ENCODE peak calls at places on chromosomes 3 and 15, in four cellular contexts. One of them, this sample, is unnamed.

GRCh38 chr3:132071043-132071442 is 36.2 kb upstream of the CPNE4 start:
- DNase-seq in DND-41: no peak
- DNase-seq in astrocyte: no peak
- DNase-seq in fibroblast of lung: no peak
- DNase-seq in this sample: no peak

GRCh38 chr3:72821170-72821781 is 27.0 kb downstream of the SHQ1 start:
- DNase-seq in DND-41: no peak
- DNase-seq in astrocyte: peak; percentile 51
- DNase-seq in fibroblast of lung: peak; percentile 54
- DNase-seq in this sample: peak; percentile 53

GRCh38 chr15:66851226-66852063 is 149.4 kb downstream of the SMAD6 start:
- DNase-seq in DND-41: peak; percentile 82
- DNase-seq in astrocyte: no peak
- DNase-seq in fibroblast of lung: peak; percentile 65
- DNase-seq in this sample: peak; percentile 95

GRCh38 chr3:181948286-181948685 is 236.6 kb downstream of the SOX2 start:
- DNase-seq in DND-41: no peak
- DNase-seq in astrocyte: no peak
- DNase-seq in fibroblast of lung: no peak
- DNase-seq in this sample: peak; percentile 28

GRCh38 chr3:153038779-153039178 is 123.2 kb upstream of the RAP2B start:
- DNase-seq in DND-41: no peak
- DNase-seq in astrocyte: peak; percentile 16
- DNase-seq in fibroblast of lung: peak; percentile 34
- DNase-seq in this sample: peak; percentile 11

GRCh38 chr3:178658694-178659315 is 122.6 kb downstream of the KCNMB2 start:
- DNase-seq in DND-41: no peak
- DNase-seq in astrocyte: no peak
- DNase-seq in fibroblast of lung: no peak
- DNase-seq in this sample: no peak

GRCh38 chr15:75043509-75044257 is 20.3 kb downstream of the PPCDC start:
- DNase-seq in DND-41: no peak
- DNase-seq in astrocyte: peak; percentile 99
- DNase-seq in fibroblast of lung: peak; percentile 99
- DNase-seq in this sample: peak; percentile 92

GRCh38 chr3:101270158-101270557 is 50.2 kb downstream of the IMPG2 start:
- DNase-seq in DND-41: no peak
- DNase-seq in astrocyte: no peak
- DNase-seq in fibroblast of lung: no peak
- DNase-seq in this sample: no peak

GRCh38 chr3:86913160-86913559 is 77.8 kb downstream of the VGLL3 start:
- DNase-seq in DND-41: no peak
- DNase-seq in astrocyte: no peak
- DNase-seq in fibroblast of lung: no peak
- DNase-seq in this sample: no peak

GRCh38 chr15:39014682-39015081 is 450.1 kb upstream of the RASGRP1 start:
- DNase-seq in DND-41: no peak
- DNase-seq in astrocyte: no peak
- DNase-seq in fibroblast of lung: no peak
- DNase-seq in this sample: peak; percentile 15

GRCh38 chr15:92020765-92021164 is 167.3 kb downstream of the SLCO3A1 start:
- DNase-seq in DND-41: no peak
- DNase-seq in astrocyte: peak; percentile 89
- DNase-seq in fibroblast of lung: peak; percentile 88
- DNase-seq in this sample: no peak

GRCh38 chr15:39287322-39288195 is 293.3 kb upstream of the THBS1 start:
- DNase-seq in DND-41: no peak
- DNase-seq in astrocyte: peak; percentile 60
- DNase-seq in fibroblast of lung: peak; percentile 74
- DNase-seq in this sample: no peak

GRCh38 chr3:37652851-37653250 is 208.8 kb upstream of the CTDSPL start:
- DNase-seq in DND-41: no peak
- DNase-seq in astrocyte: no peak
- DNase-seq in fibroblast of lung: no peak
- DNase-seq in this sample: no peak

GRCh38 chr3:169218314-169218983 is 445.1 kb downstream of the MECOM start:
- DNase-seq in DND-41: no peak
- DNase-seq in astrocyte: peak; percentile 63
- DNase-seq in fibroblast of lung: peak; percentile 72
- DNase-seq in this sample: peak; percentile 67
- TF ChIP-seq CTCF in DND-41: peak; percentile 34
- TF ChIP-seq CTCF in astrocyte: peak; percentile 82
- TF ChIP-seq CTCF in fibroblast of lung: peak; percentile 85
- TF ChIP-seq CTCF in this sample: peak; percentile 66

GRCh38 chr3:138945646-138946553 is 1.0 kb downstream of the FOXL2 start:
- DNase-seq in DND-41: no peak
- DNase-seq in astrocyte: no peak
- DNase-seq in fibroblast of lung: peak; percentile 23
- DNase-seq in this sample: peak; percentile 30
- TF ChIP-seq EZH2 in DND-41: no peak
- TF ChIP-seq EZH2 in astrocyte: peak; percentile 99
- TF ChIP-seq EZH2 in fibroblast of lung: peak; percentile 100
- TF ChIP-seq EZH2 in this sample: no peak

DNA sequence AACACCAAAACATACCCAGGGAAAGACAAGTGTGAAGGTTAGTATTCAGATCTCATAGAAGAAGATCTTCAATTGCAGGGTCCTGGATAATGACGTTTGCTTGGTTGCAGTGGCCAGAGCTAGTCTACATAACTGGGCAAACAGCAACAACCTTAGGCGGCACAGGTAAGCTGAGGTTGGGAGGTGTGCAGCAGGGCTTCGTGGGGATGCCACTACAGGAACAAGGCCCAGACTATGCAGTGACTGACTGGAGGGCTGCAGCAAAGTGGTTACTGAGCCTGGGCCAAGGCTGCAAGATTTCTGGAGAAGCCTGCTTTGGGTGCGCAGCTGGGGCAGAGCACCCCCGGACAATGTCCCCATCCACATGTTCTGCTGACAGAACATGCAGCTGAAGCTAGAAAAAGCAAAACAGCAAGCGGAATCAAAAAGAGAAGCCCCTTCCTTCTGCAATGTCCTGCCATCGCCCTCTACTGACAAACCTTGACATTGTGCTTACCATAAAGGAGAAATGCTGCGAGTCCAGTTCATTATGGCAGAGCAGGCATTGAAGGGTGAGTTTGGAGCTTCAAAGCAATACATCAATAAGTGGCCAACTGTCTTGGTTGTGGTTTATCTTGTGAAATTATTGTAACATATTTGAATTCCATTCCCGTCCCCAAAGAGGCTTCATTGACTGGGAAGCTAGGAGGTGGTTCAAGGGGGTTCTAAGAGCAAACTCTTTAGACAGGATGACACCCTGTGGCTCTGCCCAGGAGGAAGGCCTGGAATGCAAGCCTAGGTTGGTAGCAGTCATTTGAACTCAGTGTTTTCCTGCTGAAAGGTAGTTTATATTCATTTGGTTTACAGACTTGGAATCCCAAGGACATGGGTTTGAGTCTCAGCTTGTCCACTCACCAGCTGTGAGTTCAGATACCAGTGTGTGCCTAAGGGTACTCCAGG is 217.0 kb downstream of the PDCD6IP start:
- DNase-seq in DND-41: peak; percentile 55
- DNase-seq in astrocyte: no peak
- DNase-seq in fibroblast of lung: no peak
- DNase-seq in this sample: no peak
- TF ChIP-seq CTCF in DND-41: peak; percentile 78
- TF ChIP-seq CTCF in astrocyte: peak; percentile 16
- TF ChIP-seq CTCF in fibroblast of lung: peak; percentile 54
- TF ChIP-seq CTCF in this sample: peak; percentile 21

GRCh38 chr15:76343313-76343996 is 6.9 kb downstream of the ISL2 start:
- DNase-seq in DND-41: no peak
- DNase-seq in astrocyte: no peak
- DNase-seq in fibroblast of lung: no peak
- DNase-seq in this sample: no peak

GRCh38 chr15:76341366-76342045 is 4.9 kb downstream of the ISL2 start:
- DNase-seq in DND-41: no peak
- DNase-seq in astrocyte: no peak
- DNase-seq in fibroblast of lung: no peak
- DNase-seq in this sample: no peak

GRCh38 chr15:76340802-76341365 is 4.3 kb downstream of the ISL2 start:
- DNase-seq in DND-41: no peak
- DNase-seq in astrocyte: no peak
- DNase-seq in fibroblast of lung: no peak
- DNase-seq in this sample: peak; percentile 35

GRCh38 chr15:76342046-76342381 is 5.4 kb downstream of the ISL2 start:
- DNase-seq in DND-41: no peak
- DNase-seq in astrocyte: no peak
- DNase-seq in fibroblast of lung: no peak
- DNase-seq in this sample: no peak

GRCh38 chr15:76342382-76343201 is 6.0 kb downstream of the ISL2 start:
- DNase-seq in DND-41: no peak
- DNase-seq in astrocyte: no peak
- DNase-seq in fibroblast of lung: no peak
- DNase-seq in this sample: peak; percentile 44
- TF ChIP-seq EZH2 in DND-41: no peak
- TF ChIP-seq EZH2 in astrocyte: peak; percentile 92
- TF ChIP-seq EZH2 in fibroblast of lung: no peak
- TF ChIP-seq EZH2 in this sample: peak; percentile 76

DNA sequence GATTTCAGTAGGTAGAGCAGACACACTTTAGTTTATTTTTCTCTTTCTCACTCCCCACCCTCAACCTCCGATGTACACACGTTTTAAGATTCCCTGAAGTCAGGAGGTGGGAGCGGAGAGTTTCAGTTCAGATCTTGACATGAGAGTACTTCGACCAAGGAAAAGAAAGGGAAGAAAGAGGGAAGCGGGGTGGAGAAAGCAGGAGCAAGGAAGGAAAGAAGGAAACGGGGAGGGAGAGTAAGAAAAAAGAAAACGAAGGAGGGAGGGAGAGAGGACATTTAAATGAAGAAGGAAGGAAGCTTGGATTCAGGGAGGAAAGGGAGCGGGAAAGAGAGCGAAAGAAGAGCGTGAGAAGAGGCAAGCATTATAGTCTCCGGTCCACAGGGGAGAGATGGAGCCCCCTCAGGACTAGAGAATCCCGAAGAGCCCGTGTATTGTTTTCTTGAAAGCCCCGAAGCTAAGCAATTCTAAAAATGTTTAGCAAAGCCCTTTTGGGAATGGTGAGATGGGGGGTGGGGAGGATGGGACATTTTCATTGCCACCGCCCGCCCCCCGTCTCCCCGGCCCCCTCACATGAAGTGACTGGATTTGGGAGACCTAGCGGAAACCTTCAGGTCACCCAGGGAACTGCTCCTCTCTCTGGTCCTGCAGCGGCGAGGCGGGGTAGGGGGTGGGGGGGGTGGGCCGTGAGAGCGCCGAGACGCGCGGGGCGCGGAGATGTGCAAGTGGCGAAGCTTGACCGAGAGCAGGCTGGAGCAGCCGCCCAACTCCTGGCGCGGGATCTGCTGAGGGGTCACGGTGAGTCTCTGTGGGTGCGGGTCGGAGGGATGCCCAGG is 942 bp upstream of the MME start:
- DNase-seq in DND-41: peak; percentile 60
- DNase-seq in astrocyte: no peak
- DNase-seq in fibroblast of lung: no peak
- DNase-seq in this sample: peak; percentile 48
- TF ChIP-seq CTCF in DND-41: peak; percentile 36
- TF ChIP-seq CTCF in astrocyte: no peak
- TF ChIP-seq CTCF in fibroblast of lung: no peak
- TF ChIP-seq CTCF in this sample: no peak

DNA sequence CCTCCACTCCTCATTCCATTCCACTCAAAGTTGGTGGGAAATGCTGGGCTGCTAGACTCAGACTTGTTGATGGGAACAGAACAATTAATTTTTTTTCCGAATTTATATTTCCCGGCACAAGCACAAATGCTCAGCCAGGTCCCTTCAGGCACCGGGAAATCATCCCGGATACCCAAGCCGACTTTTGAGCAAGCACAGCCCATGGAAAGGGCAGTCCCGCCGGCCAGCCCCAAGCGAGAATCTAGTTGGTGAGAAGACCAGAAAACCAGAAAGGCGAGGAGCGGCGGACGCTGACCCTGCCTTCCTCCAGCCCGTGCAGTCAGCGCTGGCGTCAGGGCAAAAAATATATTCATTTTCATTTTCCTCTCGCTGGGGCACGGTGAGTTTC is 758 bp upstream of the ZIC4 start:
- DNase-seq in DND-41: no peak
- DNase-seq in astrocyte: no peak
- DNase-seq in fibroblast of lung: no peak
- DNase-seq in this sample: no peak
- TF ChIP-seq EZH2 in DND-41: no peak
- TF ChIP-seq EZH2 in astrocyte: peak; percentile 34
- TF ChIP-seq EZH2 in fibroblast of lung: peak; percentile 11
- TF ChIP-seq EZH2 in this sample: no peak

GRCh38 chr3:189204467-189204866 is 32.7 kb downstream of the TPRG1 start:
- DNase-seq in DND-41: no peak
- DNase-seq in astrocyte: no peak
- DNase-seq in fibroblast of lung: no peak
- DNase-seq in this sample: no peak
- TF ChIP-seq CTCF in DND-41: no peak
- TF ChIP-seq CTCF in astrocyte: no peak
- TF ChIP-seq CTCF in fibroblast of lung: no peak
- TF ChIP-seq CTCF in this sample: no peak

DNA sequence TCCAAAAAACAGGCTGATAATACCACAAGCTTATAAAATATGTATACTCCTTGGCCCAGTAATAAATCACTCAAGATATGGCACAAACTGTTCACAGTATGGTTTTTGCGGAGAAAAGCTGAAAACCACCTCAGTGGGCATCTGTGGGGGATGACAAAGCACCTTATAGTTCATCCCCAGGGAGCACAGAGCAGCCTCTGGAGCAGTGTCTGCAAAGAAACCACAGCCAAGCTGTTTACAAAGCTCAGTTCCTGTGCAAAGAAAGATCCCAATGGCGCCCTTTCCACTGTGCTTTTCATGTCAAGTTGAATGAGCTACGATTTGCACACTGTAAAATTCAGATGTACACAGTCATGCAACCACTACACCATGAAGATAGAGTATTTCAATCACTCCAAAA is 2.6 kb upstream of the EFCC1 start:
- DNase-seq in DND-41: peak; percentile 80
- DNase-seq in astrocyte: no peak
- DNase-seq in fibroblast of lung: no peak
- DNase-seq in this sample: no peak
- TF ChIP-seq EZH2 in DND-41: no peak
- TF ChIP-seq EZH2 in astrocyte: no peak
- TF ChIP-seq EZH2 in fibroblast of lung: peak; percentile 23
- TF ChIP-seq EZH2 in this sample: no peak

DNA sequence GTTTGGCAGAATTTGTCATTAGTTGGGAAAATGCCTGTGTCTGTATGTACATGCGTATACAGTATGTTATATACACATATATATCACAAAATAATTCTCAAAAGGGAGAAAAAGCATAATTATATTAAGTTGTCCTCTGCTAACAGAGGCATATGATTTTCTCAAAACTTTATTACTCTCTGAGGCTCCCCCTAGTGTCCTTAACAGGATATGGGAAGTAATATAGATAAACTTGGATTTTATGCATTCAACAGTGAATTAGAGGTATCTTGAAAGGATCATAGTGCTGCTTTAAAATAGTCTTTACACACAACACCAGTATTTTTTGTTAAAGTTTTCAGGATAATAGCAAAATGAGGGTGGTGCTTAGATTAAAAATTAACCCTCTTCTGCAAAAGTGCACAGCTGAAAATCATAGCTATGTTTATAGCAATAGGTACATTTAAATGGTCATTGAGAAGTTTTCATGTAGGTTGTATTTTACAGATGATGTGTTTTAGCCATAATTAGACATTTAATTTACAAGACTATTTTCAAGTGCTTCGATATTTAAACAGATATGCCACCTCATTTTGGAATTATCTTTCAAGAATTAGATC is 454.0 kb upstream of the ROBO2 start:
- DNase-seq in DND-41: no peak
- DNase-seq in astrocyte: no peak
- DNase-seq in fibroblast of lung: peak; percentile 2
- DNase-seq in this sample: peak; percentile 44
- TF ChIP-seq CTCF in DND-41: peak; percentile 60
- TF ChIP-seq CTCF in astrocyte: peak; percentile 59
- TF ChIP-seq CTCF in fibroblast of lung: peak; percentile 72
- TF ChIP-seq CTCF in this sample: peak; percentile 62